ENCODE peak calls at places on chromosomes 7 and 10, in ten cellular contexts. D is IMR-90, E is ovary, I is colonic mucosa, L is stomach, K is thoracic aorta, Q is A549, V is Panc1, X is adrenal gland, Z is left ventricle myocardium inferior. F is an unnamed sample. For H3K4me1 and H3K9me3, the result is how much of the 10 kb centered on the place peaks cover.

GRCh38 chr7:23072916-23073315 is 32.7 kb upstream of the KLHL7 start:
- DNase-seq in Z (no peak), L (no peak), D (no peak), I (no peak), K (no peak), Q (no peak), X (no peak), V (no peak), E (no peak), F (no peak)

GRCh38 chr10:124697837-124698559 is 46.2 kb downstream of the FAM53B start:
- DNase-seq in K (no peak), X (no peak), I (no peak), Q (no peak), Z (no peak), L (no peak), V (no peak), E (peak), D (peak), F (no peak)

GRCh38 chr10:86410542-86411124 is 44.0 kb upstream of the GRID1 start:
- DNase-seq in Z (no peak), X (no peak), E (no peak), I (no peak), Q (peak), D (peak), V (no peak), K (no peak), L (peak), F (no peak)

GRCh38 chr10:101031796-101032636 is 982 bp downstream of the SFXN3 start:
- DNase-seq in X (peak), D (peak), L (peak), E (peak), Q (peak), Z (peak), V (no peak), I (peak), K (peak), F (peak)

GRCh38 chr10:114486938-114487814 is 82.9 kb upstream of the AFAP1L2 start:
- DNase-seq in Z (no peak), Q (peak), I (no peak), X (no peak), L (no peak), D (peak), K (no peak), E (no peak), V (no peak), F (no peak)

GRCh38 chr10:26517141-26517890 is 79.2 kb downstream of the APBB1IP start:
- DNase-seq in E (no peak), X (no peak), L (no peak), V (no peak), Z (no peak), K (no peak), I (no peak), D (peak), Q (no peak), F (no peak)

GRCh38 chr7:72080349-72080766 is 331.8 kb downstream of the CALN1 start:
- DNase-seq in E (no peak), L (no peak), Z (no peak), I (no peak), V (no peak), K (no peak), X (no peak), Q (no peak), D (no peak), F (no peak)

GRCh38 chr7:111137296-111138195 is 46.6 kb downstream of the LRRN3 start:
- DNase-seq in K (no peak), X (peak), V (no peak), I (no peak), E (no peak), Q (no peak), D (peak), Z (no peak), L (no peak), F (peak)

GRCh38 chr7:2661602-2662272 is 26.3 kb upstream of the AMZ1 start:
- DNase-seq in V (no peak), L (no peak), Z (no peak), E (peak), I (no peak), Q (no peak), X (no peak), K (no peak), D (no peak), F (no peak)

GRCh38 chr10:86363184-86363832 is 3.3 kb downstream of the GRID1 start:
- DNase-seq in Z (peak), D (no peak), I (no peak), L (peak), Q (peak), V (no peak), E (peak), X (peak), K (no peak), F (no peak)

DNA sequence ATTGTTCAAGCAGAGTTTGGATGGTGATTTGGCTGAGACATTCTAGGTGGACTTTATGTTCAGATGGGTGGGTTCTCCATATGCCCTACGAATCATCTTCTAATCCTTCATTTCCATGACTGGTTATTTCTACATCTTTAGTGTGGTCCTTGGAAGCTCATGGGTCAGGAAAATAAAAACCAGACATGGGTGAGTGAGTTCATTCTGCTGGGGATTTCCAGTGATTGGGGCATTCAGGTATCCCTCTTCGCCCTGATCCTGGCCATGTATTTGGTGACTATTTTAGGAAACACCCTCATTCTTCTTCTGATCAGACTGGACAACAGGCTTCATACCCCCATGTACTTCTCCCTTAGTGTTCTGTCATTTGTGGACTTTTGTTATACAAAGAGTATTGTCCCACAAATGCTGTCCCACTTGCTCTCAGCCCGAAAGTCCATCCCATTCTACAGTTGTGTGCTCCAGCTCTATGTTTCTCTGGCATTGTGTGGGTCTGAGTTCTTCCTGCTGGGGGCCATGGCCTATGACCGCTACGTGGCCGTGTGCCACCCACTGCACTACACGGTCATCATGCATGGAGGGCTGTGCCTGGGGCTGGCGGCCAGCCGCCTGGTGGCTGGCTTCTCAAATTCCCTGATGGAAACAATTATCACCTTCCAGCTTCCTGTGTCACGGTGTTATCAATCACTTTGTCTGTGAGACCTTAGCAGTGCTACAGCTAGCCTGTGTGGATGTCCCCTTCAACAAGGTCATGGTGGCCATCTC is 19.2 kb upstream of the OR6B1 start:
- DNase-seq in Q (no peak), I (no peak), L (no peak), D (no peak), E (no peak), X (no peak), K (no peak), Z (no peak), V (no peak), F (no peak)
- H3K4me1 ChIP-seq in Q (under half), I (under half), L (under half), D (under half), E (under half), X (under half), K (under half), Z (under half), V (under half), F (under half)

DNA sequence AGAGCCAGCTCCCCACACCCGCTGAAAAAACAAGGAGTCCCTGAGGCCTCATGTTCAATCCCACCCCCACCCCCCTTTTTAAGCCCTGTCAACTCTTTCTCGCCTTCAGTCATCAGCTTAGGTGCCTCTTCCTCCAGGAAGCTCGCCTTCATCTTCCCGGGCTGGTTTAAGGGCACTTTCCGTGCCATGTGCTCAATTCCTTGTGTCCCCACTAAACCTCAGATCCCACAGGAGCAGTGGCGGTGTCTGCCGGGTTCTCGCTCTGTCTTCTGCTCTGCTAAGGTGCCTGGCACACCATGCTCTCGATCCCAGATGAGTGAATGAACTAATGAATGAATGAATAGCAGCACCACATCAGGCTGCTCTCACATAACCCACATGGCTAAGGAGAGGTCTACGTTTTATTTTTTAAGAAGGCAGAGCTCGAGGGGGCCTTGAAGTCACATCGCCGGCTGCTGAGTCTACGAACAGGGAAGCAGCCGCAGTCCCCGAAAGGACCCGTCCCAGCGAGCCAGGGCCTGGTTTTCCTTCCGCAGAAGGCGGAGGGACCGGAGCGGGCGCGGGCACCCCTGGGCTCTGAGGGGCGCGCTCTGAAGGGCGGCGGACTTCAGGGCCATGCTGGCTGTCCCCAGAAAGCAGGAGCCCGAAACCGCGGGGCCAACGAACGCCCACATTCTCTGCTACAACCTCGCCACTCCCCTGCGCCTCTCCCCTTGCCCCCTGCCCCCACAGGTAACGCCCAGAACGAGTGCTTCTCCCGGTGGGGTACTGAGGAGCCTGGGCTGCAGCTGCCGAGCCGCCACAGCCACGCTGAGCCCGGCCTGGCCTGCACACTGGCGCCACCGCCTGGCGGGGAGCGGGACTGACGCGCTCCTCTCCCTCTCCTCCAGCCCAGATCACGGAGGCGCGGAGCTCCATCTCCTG is 73.4 kb upstream of the KCNMA1 start:
- DNase-seq in L (peak), Z (peak), V (peak), I (peak), D (peak), Q (peak), E (peak), K (no peak), X (peak), F (peak)
- H3K4me3 ChIP-seq in L (peak), Z (peak), V (peak), I (peak), D (peak), Q (peak), E (peak), K (peak), X (no peak), F (peak)

GRCh38 chr10:38600696-38601095 is 506.6 kb downstream of the ZNF37A start:
- DNase-seq in Z (no peak), V (no peak), K (no peak), L (no peak), E (no peak), Q (no peak), X (no peak), D (no peak), I (no peak), F (no peak)
- H3K9me3 ChIP-seq in Z (under half), V (under half), K (under half), L (half or more), E (under half), Q (under half), X (under half), D (under half), I (under half), F (under half)

GRCh38 chr7:33666526-33666925 is 238.8 kb upstream of the BMPER start:
- DNase-seq in Q (no peak), K (no peak), E (no peak), D (peak), L (no peak), V (no peak), Z (no peak), X (no peak), I (no peak), F (no peak)
- H3K4me1 ChIP-seq in Q (under half), K (under half), E (under half), D (under half), L (under half), V (under half), Z (under half), X (under half), I (under half), F (under half)

GRCh38 chr7:98286093-98286525 is 4.6 kb downstream of the BRI3 start:
- DNase-seq in Q (peak), L (peak), X (peak), K (peak), E (peak), I (peak), D (peak), V (no peak), Z (peak), F (no peak)
- H3K4me3 ChIP-seq in Q (no peak), L (peak), X (no peak), K (peak), E (no peak), I (no peak), D (no peak), V (no peak), Z (peak), F (no peak)

DNA sequence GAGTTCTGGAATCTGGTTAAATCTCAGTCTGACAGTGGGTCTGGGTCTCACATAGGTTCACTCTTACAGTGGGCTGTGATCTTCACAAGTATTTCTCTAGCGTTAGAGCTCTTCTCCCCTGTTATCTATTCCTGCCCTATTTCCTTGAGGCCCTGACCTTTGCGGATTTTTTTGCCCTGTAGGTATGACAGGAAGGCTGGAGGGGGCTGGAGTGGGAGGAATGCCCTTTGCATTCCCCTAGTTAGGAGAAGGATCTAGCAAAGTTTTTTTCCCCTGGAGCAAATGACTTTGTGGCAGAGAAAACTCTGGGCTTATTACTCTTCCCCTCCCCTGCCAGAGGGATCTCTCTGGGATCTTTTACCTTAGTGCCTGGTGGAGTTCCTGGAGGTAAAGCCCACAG is 49.2 kb downstream of the GALNT11 start:
- DNase-seq in K (no peak), I (no peak), Q (no peak), L (no peak), D (no peak), V (no peak), Z (no peak), E (no peak), X (no peak), F (no peak)
- H3K9me3 ChIP-seq in K (under half), I (under half), Q (under half), L (under half), D (under half), V (under half), Z (under half), E (under half), X (under half), F (under half)

GRCh38 chr10:71849461-71849908 is 1.6 kb downstream of the PSAP start:
- DNase-seq in Q (no peak), E (no peak), D (no peak), I (no peak), X (no peak), Z (no peak), V (no peak), L (no peak), K (no peak), F (no peak)
- H3K4me1 ChIP-seq in Q (under half), E (under half), D (under half), I (under half), X (half or more), Z (half or more), V (half or more), L (under half), K (half or more), F (under half)

GRCh38 chr7:120993011-120993574 is 4.6 kb downstream of the CPED1 start:
- DNase-seq in Q (no peak), V (no peak), L (no peak), D (peak), I (no peak), E (no peak), Z (no peak), K (no peak), X (no peak), F (no peak)
- H3K4me3 ChIP-seq in Q (no peak), V (no peak), L (no peak), D (peak), I (no peak), E (peak), Z (peak), K (peak), X (no peak), F (no peak)